ENCODE peak calls at places on chromosome 22, in nine cellular contexts. Q, P, S, K, Y, R, M, O and F are unnamed samples.
A peak's percentile ranks its signal among the peaks of the same experiment; 100 is the strongest.

GRCh38 chr22:22201925-22202343 is 42.7 kb upstream of the VPREB1 start:
- DNase-seq in Q (no peak), P (no peak), S (no peak), K (no peak), Y (no peak), R (no peak), M (no peak), O (no peak), F (no peak)

GRCh38 chr22:20414059-20414440 is 20.1 kb downstream of the ZNF74 start:
- DNase-seq in Q (no peak), P (no peak), S (no peak), K (no peak), Y (no peak), R (no peak), M (no peak), O (no peak), F (no peak)

GRCh38 chr22:44625981-44626687 is 75.9 kb upstream of the PRR5 start:
- DNase-seq in Q (peak; percentile 88), P (peak; percentile 54), S (peak; percentile 51), K (peak; percentile 83), Y (peak; percentile 79), R (peak; percentile 78), M (peak; percentile 31), O (peak; percentile 38), F (peak; percentile 75)

GRCh38 chr22:43013355-43014061 is 1.4 kb downstream of the PACSIN2 start:
- DNase-seq in Q (no peak), P (no peak), S (peak; percentile 27), K (no peak), Y (no peak), R (no peak), M (no peak), O (no peak), F (no peak)

GRCh38 chr22:44449061-44449682 is 48.9 kb downstream of the RTL6 start:
- DNase-seq in Q (no peak), P (no peak), S (no peak), K (no peak), Y (no peak), R (no peak), M (no peak), O (no peak), F (peak; percentile 21)

GRCh38 chr22:41687901-41688364 is 734 bp downstream of the SNU13 start:
- DNase-seq in Q (peak; percentile 27), P (no peak), S (no peak), K (no peak), Y (no peak), R (peak; percentile 63), M (no peak), O (no peak), F (peak; percentile 54)

GRCh38 chr22:46758867-46759290 is 3.6 kb upstream of the TBC1D22A start:
- DNase-seq in Q (peak; percentile 50), P (no peak), S (peak; percentile 91), K (no peak), Y (peak; percentile 76), R (peak; percentile 89), M (peak; percentile 61), O (peak; percentile 62), F (no peak)

GRCh38 chr22:46367707-46368191 is 32.2 kb downstream of the TRMU start:
- DNase-seq in Q (peak; percentile 87), P (peak; percentile 68), S (peak; percentile 44), K (no peak), Y (peak; percentile 89), R (peak; percentile 87), M (peak; percentile 61), O (peak; percentile 29), F (peak; percentile 76)

GRCh38 chr22:48882636-48883200 is 945.0 kb downstream of the BRD1 start:
- DNase-seq in Q (no peak), P (no peak), S (no peak), K (peak; percentile 55), Y (no peak), R (no peak), M (no peak), O (no peak), F (no peak)

DNA sequence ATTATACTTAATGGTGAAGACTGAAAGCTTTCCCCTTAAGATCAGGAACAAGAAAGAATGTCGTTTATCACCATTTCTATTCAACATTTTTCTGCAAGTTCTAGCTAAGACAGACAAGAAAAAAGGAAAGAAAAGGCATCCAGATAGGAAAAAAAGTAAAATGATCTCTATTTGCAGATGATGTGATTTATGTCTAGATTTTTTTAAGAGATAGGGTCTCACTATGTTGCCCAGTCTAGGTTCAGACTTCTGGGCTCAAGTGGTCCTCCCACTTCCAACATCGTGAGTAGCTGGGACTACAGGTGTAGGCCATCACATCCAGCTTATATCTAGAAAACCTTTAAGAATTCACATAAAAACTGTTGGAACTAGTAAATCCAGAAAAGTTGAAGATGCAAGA is 51.4 kb upstream of the ADORA2A start:
- DNase-seq in Q (no peak), P (no peak), S (no peak), K (no peak), Y (no peak), R (no peak), M (no peak), O (no peak), F (no peak)
- TF ChIP-seq CTCF in Q (no peak), P (no peak), S (no peak), K (no peak), Y (no peak), R (no peak), M (no peak), O (no peak), F (no peak)

DNA sequence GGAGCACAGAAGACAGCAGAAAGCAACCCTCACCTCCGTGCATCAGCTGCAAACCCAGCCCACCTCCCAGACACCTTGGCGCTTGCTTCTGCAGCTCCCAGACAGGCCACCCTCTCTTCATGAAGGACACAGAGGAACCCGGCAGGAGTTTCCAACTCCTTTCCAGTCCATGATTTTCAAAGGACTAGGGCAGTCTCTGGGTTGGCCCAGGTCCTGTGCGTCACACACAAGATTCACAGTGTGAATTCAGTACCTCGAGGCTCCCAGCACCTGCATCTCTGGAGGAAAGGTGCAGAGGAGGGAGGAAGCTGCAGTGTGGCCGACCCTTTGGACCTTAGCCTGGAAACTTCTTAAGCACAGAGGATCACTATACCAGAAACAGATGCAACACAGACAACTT is 61.0 kb upstream of the BID start:
- DNase-seq in Q (no peak), P (no peak), S (no peak), K (no peak), Y (no peak), R (no peak), M (no peak), O (no peak), F (no peak)
- H3K27ac ChIP-seq in Q (no peak overlapping the region), P (no peak overlapping the region), S (no peak overlapping the region), K (no peak overlapping the region), Y (peak overlapping the region; percentile 84), R (no peak overlapping the region), M (no peak overlapping the region), O (no peak overlapping the region), F (no peak overlapping the region)

GRCh38 chr22:36336246-36337182 is 51.3 kb downstream of the MYH9 start:
- DNase-seq in Q (no peak), P (no peak), S (no peak), K (no peak), Y (no peak), R (no peak), M (no peak), O (no peak), F (no peak)
- TF ChIP-seq POLR2AphosphoS5 in Q (no peak), P (no peak), S (no peak), K (peak; percentile 5), Y (no peak), R (no peak), M (no peak), O (no peak), F (no peak)

GRCh38 chr22:39135092-39135896 is 17.2 kb downstream of the CBX7 start:
- DNase-seq in Q (peak; percentile 90), P (peak; percentile 54), S (peak; percentile 55), K (peak; percentile 89), Y (no peak), R (peak; percentile 91), M (peak; percentile 50), O (peak; percentile 7), F (peak; percentile 52)
- TF ChIP-seq CTCF in Q (peak; percentile 47), P (no peak), S (peak; percentile 88), K (no peak), Y (no peak), R (peak; percentile 81), M (peak; percentile 92), O (peak; percentile 81), F (peak; percentile 30)

GRCh38 chr22:30572840-30573593 is 1.4 kb downstream of the GAL3ST1 start:
- DNase-seq in Q (no peak), P (no peak), S (peak; percentile 44), K (no peak), Y (no peak), R (no peak), M (no peak), O (no peak), F (no peak)
- H3K27ac ChIP-seq in Q (no peak overlapping the region), P (no peak overlapping the region), S (no peak overlapping the region), K (peak overlapping the region; percentile 55), Y (peak overlapping the region; percentile 86), R (no peak overlapping the region), M (no peak overlapping the region), O (no peak overlapping the region), F (no peak overlapping the region)

DNA sequence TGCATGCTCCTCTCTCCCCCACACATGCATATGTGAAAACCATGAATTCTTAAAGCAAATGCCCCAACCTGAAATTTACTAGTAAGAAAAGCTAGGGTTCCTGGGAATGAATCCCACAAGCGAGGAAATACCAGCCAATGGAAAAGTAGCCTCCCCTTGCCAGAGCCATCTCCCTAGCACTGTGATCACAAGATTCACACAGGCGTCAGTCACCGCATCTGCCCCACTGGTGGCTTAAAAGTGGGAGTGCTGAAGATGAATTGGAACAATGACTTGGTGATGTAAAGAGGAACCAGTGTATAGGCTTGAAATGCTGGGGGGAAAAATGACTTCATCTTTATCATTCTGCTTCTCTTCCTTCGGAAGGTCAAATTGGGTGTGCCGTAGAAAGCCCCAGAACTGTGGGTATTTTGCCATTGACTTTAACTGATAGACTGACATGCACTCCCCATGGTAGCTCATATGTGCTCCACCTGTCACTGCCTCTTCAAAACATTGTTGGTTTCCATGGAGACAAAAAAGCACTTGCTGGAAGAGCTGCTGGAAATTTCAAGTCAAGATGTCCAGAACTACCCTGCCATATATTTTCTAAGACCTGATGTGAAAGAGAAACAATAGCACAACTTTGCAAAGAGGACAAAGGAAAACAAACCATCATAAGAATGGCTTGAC is 19.2 kb upstream of the ASPHD2 start:
- DNase-seq in Q (no peak), P (no peak), S (no peak), K (no peak), Y (no peak), R (no peak), M (no peak), O (no peak), F (no peak)
- TF ChIP-seq POLR2AphosphoS5 in Q (no peak), P (no peak), S (no peak), K (no peak), Y (no peak), R (no peak), M (no peak), O (no peak), F (no peak)

DNA sequence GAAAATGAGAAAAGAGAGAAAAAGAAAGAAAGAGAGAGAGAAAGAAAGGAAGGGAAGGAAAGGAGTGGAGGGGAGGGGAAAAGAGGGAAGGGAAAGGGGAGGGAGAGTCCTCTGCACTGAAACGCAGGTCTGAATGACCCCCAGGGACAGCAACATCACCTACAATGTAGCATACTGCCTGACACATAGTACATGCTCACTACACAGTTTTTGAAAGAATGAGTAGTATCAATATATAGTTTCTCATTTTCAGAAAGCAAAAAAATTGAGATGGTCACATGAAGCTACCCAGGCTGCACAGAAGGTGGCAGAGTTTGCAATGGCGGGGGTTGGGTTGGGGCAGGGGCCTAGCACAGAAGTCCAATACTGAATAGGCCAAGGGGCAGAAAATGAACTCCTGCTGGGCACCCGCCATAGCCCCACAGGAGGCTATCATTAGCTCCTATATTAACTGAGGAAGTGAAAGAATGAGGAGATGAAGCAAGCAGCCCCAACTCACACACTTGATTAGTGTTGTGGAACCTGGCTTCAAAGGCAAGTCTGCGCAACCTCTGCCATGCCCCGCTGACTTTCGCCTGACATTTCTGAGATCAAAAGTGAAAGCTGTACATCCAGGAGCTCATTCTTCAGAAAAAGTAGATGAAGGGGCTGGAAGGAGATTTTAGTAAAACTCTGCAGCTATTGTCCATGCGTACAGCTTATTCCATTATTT is 241.2 kb upstream of the SYN3 start:
- DNase-seq in Q (no peak), P (no peak), S (no peak), K (no peak), Y (no peak), R (no peak), M (no peak), O (no peak), F (no peak)
- TF ChIP-seq CTCF in Q (no peak), P (no peak), S (no peak), K (no peak), Y (no peak), R (no peak), M (no peak), O (no peak), F (no peak)